ENCODE peak calls at places on chromosome 9, in nine cellular contexts. S, C, D, K, F, Y, N, Z and V are unnamed samples.

GRCh38 chr9:132235894-132236661 is 74.2 kb downstream of the NTNG2 start:
- DNase-seq in D (peak; percentile 61), S (peak; percentile 46), C (peak; percentile 56), K (peak; percentile 90), Y (peak; percentile 80), Z (peak; percentile 69), F (peak; percentile 76), N (peak; percentile 75), V (peak; percentile 74)

GRCh38 chr9:90847971-90848370 is 46.4 kb downstream of the SYK start:
- DNase-seq in N (no peak), F (no peak), K (no peak), Y (no peak), S (no peak), D (no peak), Z (no peak), C (no peak), V (no peak)

GRCh38 chr9:6735422-6735821 is 22.4 kb upstream of the KDM4C start:
- DNase-seq in S (no peak), D (no peak), Z (no peak), Y (no peak), N (no peak), F (no peak), K (no peak), C (no peak), V (no peak)

GRCh38 chr9:16986441-16987387 is 116.2 kb upstream of the BNC2 start:
- DNase-seq in S (no peak), D (peak; percentile 25), N (no peak), Z (no peak), Y (no peak), F (peak; percentile 28), C (peak; percentile 80), K (no peak), V (no peak)

GRCh38 chr9:2493106-2493505 is 128.5 kb upstream of the VLDLR start:
- DNase-seq in S (no peak), F (peak; percentile 75), Y (no peak), Z (no peak), D (no peak), K (no peak), C (peak; percentile 65), N (no peak), V (no peak)

GRCh38 chr9:131951905-131952304 is 127.8 kb downstream of the MED27 start:
- DNase-seq in Y (no peak), S (no peak), C (peak; percentile 35), N (no peak), D (no peak), F (no peak), K (peak; percentile 26), Z (peak; percentile 71), V (no peak)

GRCh38 chr9:137241490-137242328 is 622 bp downstream of the TUBB4B start:
- DNase-seq in S (peak; percentile 54), D (no peak), N (peak; percentile 69), Y (peak; percentile 88), F (no peak), Z (peak; percentile 61), C (peak; percentile 32), K (peak; percentile 67), V (no peak)

GRCh38 chr9:131394464-131395026 is 659 bp downstream of the PRRC2B start:
- DNase-seq in S (no peak), F (no peak), N (no peak), D (no peak), C (no peak), Y (peak; percentile 83), K (peak; percentile 72), Z (peak; percentile 51), V (no peak)

GRCh38 chr9:76944011-76944410 is 38.1 kb upstream of the PRUNE2 start:
- DNase-seq in F (no peak), Y (no peak), N (no peak), K (no peak), C (no peak), S (no peak), D (no peak), Z (no peak), V (no peak)

DNA sequence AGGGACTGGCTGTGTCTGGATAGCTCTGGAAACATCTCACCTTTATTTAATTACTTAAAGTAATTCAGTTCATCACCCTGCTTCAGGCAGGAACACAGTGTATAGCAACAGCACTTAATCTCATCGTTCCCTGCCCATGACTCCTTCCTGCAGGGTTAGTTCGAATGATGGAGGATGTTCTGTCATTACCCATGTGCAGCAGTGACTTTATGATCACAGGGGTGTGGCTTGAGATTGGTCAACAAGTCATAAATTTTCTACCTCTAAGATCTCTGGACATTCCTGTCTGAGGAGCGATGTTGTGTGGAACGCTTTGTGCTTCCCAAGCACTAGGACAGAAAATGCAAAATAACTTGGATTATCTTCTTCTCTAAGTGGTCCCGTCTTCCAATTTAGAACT is 37.2 kb upstream of the PRUNE2 start:
- DNase-seq in S (no peak), D (no peak), K (no peak), Z (no peak), Y (no peak), N (no peak), C (no peak), F (no peak), V (no peak)
- H3K27ac ChIP-seq in S (no peak overlapping the region), D (no peak overlapping the region), K (no peak overlapping the region), Z (no peak overlapping the region), Y (no peak overlapping the region), N (no peak overlapping the region), C (no peak overlapping the region), F (no peak overlapping the region), V (no peak overlapping the region)

GRCh38 chr9:115115924-115116323 is 2.0 kb downstream of the TNC start:
- DNase-seq in S (no peak), F (no peak), N (no peak), D (peak; percentile 60), K (no peak), Y (no peak), Z (no peak), C (peak; percentile 82), V (no peak)

GRCh38 chr9:115116620-115117284 is 1.2 kb downstream of the TNC start:
- DNase-seq in K (no peak), S (no peak), F (no peak), C (no peak), N (no peak), Z (no peak), Y (no peak), D (no peak), V (no peak)

GRCh38 chr9:115118471-115119156 is 657 bp upstream of the TNC start:
- DNase-seq in C (peak; percentile 93), Y (no peak), D (peak; percentile 82), S (no peak), F (no peak), Z (peak; percentile 64), K (peak; percentile 96), N (peak; percentile 80), V (peak; percentile 35)

GRCh38 chr9:115115117-115115880 is 2.7 kb downstream of the TNC start:
- DNase-seq in Y (no peak), Z (no peak), D (peak; percentile 65), S (no peak), F (no peak), K (no peak), C (peak; percentile 44), N (no peak), V (no peak)

GRCh38 chr9:115117999-115118470 is at the start of gene TNC:
- DNase-seq in S (no peak), K (peak; percentile 87), Y (no peak), C (peak; percentile 92), N (peak; percentile 60), Z (peak; percentile 64), F (no peak), D (no peak), V (no peak)
- H3K27me3 ChIP-seq in S (no peaks in the 10 kb centered on the region), K (peaks cover 60% of the 10 kb centered on the region), Y (no peaks in the 10 kb centered on the region), C (no peaks in the 10 kb centered on the region), N (no peaks in the 10 kb centered on the region), Z (no peaks in the 10 kb centered on the region), F (peaks cover 25% of the 10 kb centered on the region), D (no peaks in the 10 kb centered on the region), V (peaks cover 17% of the 10 kb centered on the region)

GRCh38 chr9:98865284-98865683 is 57.8 kb downstream of the GALNT12 start:
- DNase-seq in Y (no peak), S (no peak), D (no peak), N (no peak), Z (no peak), K (no peak), F (no peak), C (no peak), V (no peak)

GRCh38 chr9:98862936-98863335 is 55.5 kb downstream of the GALNT12 start:
- DNase-seq in Y (no peak), S (no peak), N (no peak), F (no peak), K (no peak), D (peak; percentile 74), Z (no peak), C (no peak), V (no peak)

GRCh38 chr9:98866435-98867108 is 59.1 kb downstream of the GALNT12 start:
- DNase-seq in Y (no peak), C (no peak), K (no peak), F (no peak), S (no peak), Z (no peak), D (no peak), N (no peak), V (no peak)

GRCh38 chr9:98861881-98862501 is 54.5 kb downstream of the GALNT12 start:
- DNase-seq in C (peak; percentile 83), N (no peak), S (no peak), K (no peak), F (peak; percentile 72), Z (peak; percentile 70), D (peak; percentile 35), Y (no peak), V (no peak)

DNA sequence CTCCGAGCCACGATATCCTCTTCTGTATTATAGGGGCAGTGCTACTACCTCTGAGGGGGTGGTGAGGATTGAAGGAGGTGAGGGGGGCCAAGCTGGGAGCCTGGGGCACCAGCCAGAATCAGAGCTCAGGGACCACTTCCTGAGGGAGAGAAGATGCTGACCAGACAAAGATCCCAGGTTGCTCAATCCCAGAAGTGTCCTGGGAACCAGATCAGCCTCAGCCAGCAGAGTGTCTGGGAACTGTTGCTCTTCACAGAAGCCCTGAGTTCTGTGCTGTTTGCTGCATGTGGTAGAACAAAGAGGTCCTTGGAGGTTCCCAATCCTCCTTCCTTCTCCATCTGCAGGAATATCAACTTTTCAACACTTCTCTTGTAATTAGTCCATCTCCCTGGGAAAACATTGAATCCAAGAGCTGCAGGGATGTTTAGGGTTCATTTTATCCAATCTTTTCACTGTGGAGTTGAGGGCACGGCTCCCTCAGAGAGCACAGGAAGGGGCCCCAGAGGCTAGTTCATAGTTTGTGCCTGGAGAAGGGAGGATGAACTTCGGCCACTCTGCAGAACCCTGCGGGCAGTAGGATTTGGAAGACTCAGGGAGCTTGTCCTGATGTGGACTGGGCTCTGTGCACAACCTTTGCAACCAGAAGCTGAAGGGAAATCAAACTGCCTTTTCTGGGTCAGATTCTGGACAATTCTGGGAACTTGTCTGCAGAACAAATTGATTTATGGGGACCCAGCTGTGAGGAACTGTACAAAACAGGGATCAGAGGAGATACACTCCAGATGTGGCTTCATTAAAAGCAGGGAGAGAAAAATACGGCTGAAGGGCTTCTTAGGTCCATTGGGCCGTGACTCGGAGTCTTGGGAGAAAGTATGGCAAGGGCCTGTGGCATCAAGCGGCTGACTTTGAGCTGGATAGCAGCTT is 57.0 kb downstream of the GALNT12 start:
- DNase-seq in N (no peak), C (peak; percentile 66), Y (no peak), F (no peak), D (no peak), K (no peak), S (no peak), Z (peak; percentile 51), V (no peak)
- H3K27ac ChIP-seq in N (no peak overlapping the region), C (peak overlapping the region; percentile 5), Y (no peak overlapping the region), F (no peak overlapping the region), D (no peak overlapping the region), K (no peak overlapping the region), S (no peak overlapping the region), Z (no peak overlapping the region), V (no peak overlapping the region)

GRCh38 chr9:96417051-96417586 is 1.1 kb downstream of the ZNF367 start:
- DNase-seq in F (peak; percentile 83), C (peak; percentile 72), Z (peak; percentile 82), Y (peak; percentile 87), D (peak; percentile 80), K (peak; percentile 93), N (peak; percentile 87), S (peak; percentile 68), V (no peak)

GRCh38 chr9:96408409-96409280 is 9.5 kb downstream of the ZNF367 start:
- DNase-seq in S (peak; percentile 95), D (no peak), Y (no peak), C (no peak), Z (no peak), K (no peak), N (no peak), F (no peak), V (no peak)

GRCh38 chr9:96412174-96412913 is 5.8 kb downstream of the ZNF367 start:
- DNase-seq in Z (no peak), S (no peak), K (no peak), Y (no peak), C (no peak), F (no peak), D (no peak), N (no peak), V (no peak)

GRCh38 chr9:96413312-96414221 is 4.6 kb downstream of the ZNF367 start:
- DNase-seq in Z (no peak), N (no peak), Y (no peak), D (no peak), C (no peak), K (no peak), S (no peak), F (peak; percentile 60), V (no peak)

GRCh38 chr9:96411129-96411820 is 6.9 kb downstream of the ZNF367 start:
- DNase-seq in C (no peak), F (no peak), S (no peak), N (no peak), Z (no peak), K (no peak), Y (no peak), D (no peak), V (no peak)
- H3K27me3 ChIP-seq in C (no peaks in the 10 kb centered on the region), F (no peaks in the 10 kb centered on the region), S (no peaks in the 10 kb centered on the region), N (no peaks in the 10 kb centered on the region), Z (no peaks in the 10 kb centered on the region), K (no peaks in the 10 kb centered on the region), Y (no peaks in the 10 kb centered on the region), D (no peaks in the 10 kb centered on the region), V (no peaks in the 10 kb centered on the region)